ENCODE peak calls at places on chromosome 22, in four cellular contexts. One of them, this sample, is unnamed.

GRCh38 chr22:45934659-45935341 is 42.2 kb downstream of the WNT7B start:
- DNase-seq in GF-D8: no peak
- DNase-seq in IMR-90: peak; percentile 91
- DNase-seq in AG09319: no peak
- DNase-seq in this sample: no peak

GRCh38 chr22:42685941-42686666 is 34.6 kb downstream of the A4GALT start:
- DNase-seq in GF-D8: no peak
- DNase-seq in IMR-90: no peak
- DNase-seq in AG09319: no peak
- DNase-seq in this sample: peak; percentile 83

GRCh38 chr22:40728731-40729189 is 49.5 kb downstream of the MCHR1 start:
- DNase-seq in GF-D8: no peak
- DNase-seq in AG09319: no peak
- DNase-seq in IMR-90: no peak
- DNase-seq in this sample: no peak

GRCh38 chr22:46377566-46378498 is 42.3 kb downstream of the TRMU start:
- DNase-seq in GF-D8: no peak
- DNase-seq in IMR-90: no peak
- DNase-seq in AG09319: no peak
- DNase-seq in this sample: no peak

GRCh38 chr22:45638834-45639746 is 32.5 kb upstream of the ATXN10 start:
- DNase-seq in IMR-90: no peak
- DNase-seq in GF-D8: no peak
- DNase-seq in AG09319: peak; percentile 22
- DNase-seq in this sample: peak; percentile 81

GRCh38 chr22:27632451-27633295 is 168.9 kb downstream of the MN1 start:
- DNase-seq in AG09319: no peak
- DNase-seq in GF-D8: no peak
- DNase-seq in IMR-90: no peak
- DNase-seq in this sample: no peak

GRCh38 chr22:17258015-17258827 is 39.0 kb upstream of the ADA2 start:
- DNase-seq in AG09319: no peak
- DNase-seq in IMR-90: no peak
- DNase-seq in GF-D8: no peak
- DNase-seq in this sample: peak; percentile 83

GRCh38 chr22:42758929-42759629 is 38.4 kb upstream of the A4GALT start:
- DNase-seq in AG09319: peak; percentile 38
- DNase-seq in GF-D8: no peak
- DNase-seq in IMR-90: peak; percentile 86
- DNase-seq in this sample: no peak

GRCh38 chr22:46563381-46564083 is 26.1 kb upstream of the CELSR1 start:
- DNase-seq in AG09319: no peak
- DNase-seq in IMR-90: peak; percentile 37
- DNase-seq in GF-D8: peak; percentile 44
- DNase-seq in this sample: peak; percentile 81

GRCh38 chr22:42217752-42218280 is 52.6 kb downstream of the TCF20 start:
- DNase-seq in AG09319: no peak
- DNase-seq in IMR-90: peak; percentile 30
- DNase-seq in GF-D8: no peak
- DNase-seq in this sample: no peak

GRCh38 chr22:50498322-50498861 is 9.1 kb downstream of the LMF2 start:
- DNase-seq in AG09319: no peak
- DNase-seq in IMR-90: peak; percentile 51
- DNase-seq in GF-D8: peak; percentile 8
- DNase-seq in this sample: no peak

GRCh38 chr22:47123827-47124442 is 361.5 kb downstream of the TBC1D22A start:
- DNase-seq in AG09319: no peak
- DNase-seq in GF-D8: no peak
- DNase-seq in IMR-90: no peak
- DNase-seq in this sample: no peak

GRCh38 chr22:20404881-20405280 is 10.9 kb downstream of the ZNF74 start:
- DNase-seq in AG09319: no peak
- DNase-seq in IMR-90: no peak
- DNase-seq in GF-D8: no peak
- DNase-seq in this sample: no peak

GRCh38 chr22:50473088-50473487 is 1.7 kb downstream of the SBF1 start:
- DNase-seq in IMR-90: no peak
- DNase-seq in GF-D8: no peak
- DNase-seq in AG09319: no peak
- DNase-seq in this sample: no peak

GRCh38 chr22:37419916-37420655 is 7.2 kb downstream of the ELFN2 start:
- DNase-seq in IMR-90: peak; percentile 17
- DNase-seq in GF-D8: no peak
- DNase-seq in AG09319: no peak
- DNase-seq in this sample: no peak

GRCh38 chr22:40107756-40108437 is 69.8 kb upstream of the TNRC6B start:
- DNase-seq in GF-D8: peak; percentile 37
- DNase-seq in IMR-90: peak; percentile 12
- DNase-seq in AG09319: peak; percentile 16
- DNase-seq in this sample: no peak

GRCh38 chr22:46390652-46391301 is 55.3 kb downstream of the TRMU start:
- DNase-seq in AG09319: peak; percentile 56
- DNase-seq in IMR-90: peak; percentile 65
- DNase-seq in GF-D8: no peak
- DNase-seq in this sample: no peak

GRCh38 chr22:31683181-31684105 is 21.4 kb upstream of the PISD start:
- DNase-seq in IMR-90: no peak
- DNase-seq in GF-D8: no peak
- DNase-seq in AG09319: no peak
- DNase-seq in this sample: peak; percentile 58

GRCh38 chr22:17164392-17165024 is 5.4 kb upstream of the HDHD5 start:
- DNase-seq in GF-D8: no peak
- DNase-seq in AG09319: no peak
- DNase-seq in IMR-90: no peak
- DNase-seq in this sample: no peak

GRCh38 chr22:49367016-49367697 is 460.5 kb downstream of the BRD1 start:
- DNase-seq in GF-D8: no peak
- DNase-seq in AG09319: no peak
- DNase-seq in IMR-90: no peak
- DNase-seq in this sample: peak; percentile 33

This sample was measured in sigmoid colon.